ENCODE peak calls at places on chromosomes 16 and 17, in nine cellular contexts. M is CD8-positive, alpha-beta T cell; L is neural crest cell; F is left cardiac atrium; T is HFF-Myc; B is choroid plexus epithelial cell; V is aorta; U is activated T-cell treated with anti-CD3 and anti-CD28 coated beads, Interleukin-2, amount 50 U/mL, for 48 hours; X is AG10803. R is an unnamed sample.
A peak's percentile ranks its signal among the peaks of the same experiment; 100 is the strongest.

GRCh38 chr17:39814497-39814896 is 49.6 kb downstream of the IKZF3 start:
- DNase-seq in T (no peak), X (no peak), B (no peak), F (no peak), U (no peak), L (no peak), V (no peak), M (no peak), R (no peak)

GRCh38 chr17:77772461-77772897 is 186.0 kb upstream of the TNRC6C start:
- DNase-seq in F (peak; percentile 69), L (peak; percentile 55), T (no peak), V (peak; percentile 72), U (peak; percentile 73), X (peak; percentile 39), B (peak; percentile 56), M (peak; percentile 61), R (peak; percentile 25)

GRCh38 chr16:63131503-63131902 is 1095.3 kb upstream of the CDH8 start:
- DNase-seq in V (no peak), L (no peak), F (no peak), M (no peak), U (no peak), B (no peak), X (no peak), T (no peak), R (no peak)

GRCh38 chr17:1966274-1967086 is 58.7 kb downstream of the RTN4RL1 start:
- DNase-seq in M (no peak), B (no peak), X (peak; percentile 15), V (no peak), T (peak; percentile 32), L (no peak), U (no peak), F (no peak), R (no peak)

GRCh38 chr17:81524865-81525159 is 3.4 kb upstream of the FSCN2 start:
- DNase-seq in B (no peak), X (no peak), F (no peak), L (no peak), T (no peak), M (no peak), V (no peak), U (no peak), R (no peak)

GRCh38 chr17:73393962-73394361 is 82.2 kb upstream of the CDC42EP4 start:
- DNase-seq in T (no peak), M (no peak), X (no peak), L (no peak), F (no peak), B (peak; percentile 54), V (no peak), U (no peak), R (peak; percentile 38)

GRCh38 chr17:1324201-1324750 is 44.8 kb downstream of the TRARG1 start:
- DNase-seq in F (no peak), V (no peak), M (no peak), L (no peak), B (no peak), U (no peak), T (no peak), X (no peak), R (no peak)

GRCh38 chr17:66420961-66421371 is 118.6 kb downstream of the PRKCA start:
- DNase-seq in T (no peak), V (no peak), U (no peak), X (peak; percentile 93), B (no peak), M (no peak), F (no peak), L (no peak), R (peak; percentile 45)

GRCh38 chr17:29590979-29591736 is 1.7 kb upstream of the GIT1 start:
- DNase-seq in M (no peak), F (peak; percentile 61), L (peak; percentile 50), B (peak; percentile 47), V (peak; percentile 78), U (peak; percentile 71), T (no peak), X (peak; percentile 26), R (peak; percentile 76)

GRCh38 chr16:20911361-20911760 is 10.8 kb downstream of the LYRM1 start:
- DNase-seq in M (no peak), B (no peak), L (no peak), U (peak; percentile 31), F (no peak), T (no peak), X (peak; percentile 38), V (no peak), R (peak; percentile 86)

GRCh38 chr16:69443809-69444611 is 19.6 kb downstream of the CYB5B start:
- DNase-seq in B (peak; percentile 54), X (peak; percentile 49), U (no peak), M (peak; percentile 11), L (no peak), V (no peak), T (no peak), F (no peak), R (no peak)

GRCh38 chr17:82599674-82600661 is 48.3 kb downstream of the WDR45B start:
- DNase-seq in F (no peak), B (no peak), L (no peak), X (no peak), V (no peak), U (no peak), M (no peak), T (no peak), R (no peak)

GRCh38 chr16:10067406-10067805 is 114.8 kb downstream of the GRIN2A start:
- DNase-seq in F (no peak), X (peak; percentile 51), T (no peak), M (no peak), V (no peak), L (no peak), B (no peak), U (no peak), R (no peak)

GRCh38 chr16:19005561-19006445 is 22.1 kb downstream of the TMC7 start:
- DNase-seq in T (no peak), L (peak; percentile 26), B (no peak), X (peak; percentile 10), V (no peak), M (no peak), U (no peak), F (peak; percentile 55), R (peak; percentile 34)

GRCh38 chr17:45092932-45093430 is 31.9 kb downstream of the NMT1 start:
- DNase-seq in M (no peak), T (peak; percentile 94), U (no peak), F (peak; percentile 90), X (peak; percentile 100), B (peak; percentile 98), V (peak; percentile 92), L (no peak), R (peak; percentile 95)

GRCh38 chr17:77322534-77323412 is 182.0 kb downstream of the SEC14L1 start:
- DNase-seq in M (no peak), X (peak; percentile 99), U (no peak), T (peak; percentile 91), F (peak; percentile 89), L (no peak), V (peak; percentile 95), B (peak; percentile 98), R (peak; percentile 97)

GRCh38 chr16:50252082-50252611 is 14.2 kb upstream of the ADCY7 start:
- DNase-seq in X (no peak), V (no peak), F (no peak), U (no peak), T (no peak), M (no peak), B (no peak), L (no peak), R (no peak)

GRCh38 chr16:28561557-28562187 is 8.0 kb downstream of the SGF29 start:
- DNase-seq in M (no peak), B (no peak), U (no peak), V (no peak), L (no peak), F (no peak), T (no peak), X (no peak), R (no peak)

GRCh38 chr16:68031951-68032350 is 8.9 kb downstream of the DUS2 start:
- DNase-seq in B (no peak), X (no peak), V (no peak), M (no peak), T (no peak), F (no peak), L (no peak), U (no peak), R (peak; percentile 71)

GRCh38 chr17:77564278-77564920 is 394.1 kb upstream of the TNRC6C start:
- DNase-seq in B (no peak), V (no peak), U (no peak), L (no peak), F (no peak), M (no peak), T (no peak), X (no peak), R (no peak)

GRCh38 chr17:50175035-50175788 is 9.4 kb downstream of the SGCA start:
- DNase-seq in U (no peak), B (no peak), M (no peak), L (no peak), F (no peak), V (peak; percentile 50), X (no peak), T (no peak), R (no peak)